ENCODE peak calls at places on chromosomes 7 and 10, in six cellular contexts. A, Z, E, G, P and R are unnamed samples.

GRCh38 chr10:49053053-49053997 is 62.0 kb downstream of the VSTM4 start:
- DNase-seq in A (no peak), Z (peak), E (no peak), G (no peak), P (no peak), R (no peak)

GRCh38 chr10:122149138-122149606 is 121.9 kb upstream of the BTBD16 start:
- DNase-seq in A (no peak), Z (no peak), E (no peak), G (no peak), P (peak), R (no peak)

GRCh38 chr7:23373151-23374004 is 74.2 kb downstream of the MALSU1 start:
- DNase-seq in A (no peak), Z (peak), E (no peak), G (no peak), P (peak), R (no peak)

GRCh38 chr7:7704867-7705266 is 13.5 kb downstream of the RPA3 start:
- DNase-seq in A (no peak), Z (no peak), E (no peak), G (no peak), P (no peak), R (no peak)

GRCh38 chr10:48252354-48252650 is 22.2 kb downstream of the FRMPD2 start:
- DNase-seq in A (no peak), Z (no peak), E (no peak), G (no peak), P (no peak), R (no peak)

GRCh38 chr10:118465300-118465874 is 123.3 kb upstream of the FAM204A start:
- DNase-seq in A (no peak), Z (no peak), E (no peak), G (no peak), P (no peak), R (no peak)

GRCh38 chr10:13271552-13272163 is 28.2 kb downstream of the PHYH start:
- DNase-seq in A (peak), Z (peak), E (no peak), G (peak), P (peak), R (no peak)

GRCh38 chr7:55065079-55065478 is 46.3 kb downstream of the EGFR start:
- DNase-seq in A (no peak), Z (no peak), E (no peak), G (no peak), P (peak), R (no peak)

GRCh38 chr7:102978280-102978679 is 65.5 kb downstream of the LRRC17 start:
- DNase-seq in A (no peak), Z (no peak), E (no peak), G (no peak), P (peak), R (peak)

GRCh38 chr7:922334-923107 is 32.0 kb downstream of the ADAP1 start:
- DNase-seq in A (no peak), Z (no peak), E (no peak), G (no peak), P (no peak), R (peak)

GRCh38 chr10:28788252-28788651 is 110.9 kb downstream of the BAMBI start:
- DNase-seq in A (no peak), Z (no peak), E (no peak), G (no peak), P (no peak), R (no peak)

GRCh38 chr7:94449151-94449725 is 54.5 kb downstream of the COL1A2 start:
- DNase-seq in A (no peak), Z (peak), E (no peak), G (peak), P (peak), R (no peak)

GRCh38 chr7:28358423-28358868 is 53.9 kb upstream of the CREB5 start:
- DNase-seq in A (no peak), Z (no peak), E (no peak), G (no peak), P (peak), R (no peak)

GRCh38 chr7:72805526-72806494 is 22.2 kb downstream of the TYW1B start:
- DNase-seq in A (no peak), Z (no peak), E (peak), G (peak), P (peak), R (no peak)

GRCh38 chr7:13979671-13980438 is 9.6 kb downstream of the ETV1 start:
- DNase-seq in A (no peak), Z (no peak), E (no peak), G (no peak), P (peak), R (no peak)

GRCh38 chr7:23205861-23206510 is 24.1 kb downstream of the NUP42 start:
- DNase-seq in A (no peak), Z (no peak), E (no peak), G (no peak), P (no peak), R (no peak)

GRCh38 chr7:29839302-29839701 is 33.0 kb downstream of the WIPF3 start:
- DNase-seq in A (no peak), Z (no peak), E (no peak), G (peak), P (peak), R (no peak)
- TF ChIP-seq CTCF in A (no peak), Z (no peak), E (no peak), G (peak), P (no peak), R (no peak)

DNA sequence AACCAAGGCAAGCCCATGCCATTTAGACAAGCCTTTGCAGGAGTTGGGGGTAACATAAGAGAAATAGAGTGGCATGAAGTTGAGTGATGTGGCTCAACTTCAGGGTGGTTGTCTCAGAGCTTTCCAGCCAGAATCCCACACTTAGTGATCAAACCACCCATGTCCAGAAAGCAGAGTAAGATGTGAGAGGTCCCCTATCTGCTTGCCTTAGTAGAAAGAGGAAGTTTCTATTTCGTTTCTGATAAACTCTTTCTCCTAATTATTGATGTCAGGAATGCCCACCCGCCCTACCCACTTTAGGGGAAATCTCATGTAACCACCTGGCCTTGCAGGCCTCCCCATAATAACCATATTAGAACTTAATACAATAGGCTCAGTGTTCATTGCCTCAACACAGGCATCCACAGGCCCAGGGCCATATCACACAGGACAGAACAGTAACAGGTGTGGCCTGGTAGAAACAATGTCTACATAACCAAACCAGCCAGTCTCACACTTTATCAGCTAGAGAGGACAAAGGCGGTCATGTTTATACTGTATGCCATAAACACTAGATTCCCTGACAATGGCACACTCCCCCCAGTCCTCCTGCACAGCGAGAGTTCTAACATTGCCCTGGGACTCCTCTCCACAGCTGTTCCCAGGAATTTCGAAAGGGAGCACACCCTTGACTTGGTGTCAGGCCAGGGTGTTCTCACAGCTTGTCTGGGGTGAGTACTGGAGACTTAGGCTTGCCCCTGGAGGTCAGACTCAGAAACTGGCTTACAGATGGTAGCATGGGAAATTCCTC is 364.4 kb downstream of the CXCL12 start:
- DNase-seq in A (no peak), Z (no peak), E (no peak), G (no peak), P (no peak), R (no peak)
- TF ChIP-seq CTCF in A (no peak), Z (no peak), E (no peak), G (no peak), P (no peak), R (no peak)

DNA sequence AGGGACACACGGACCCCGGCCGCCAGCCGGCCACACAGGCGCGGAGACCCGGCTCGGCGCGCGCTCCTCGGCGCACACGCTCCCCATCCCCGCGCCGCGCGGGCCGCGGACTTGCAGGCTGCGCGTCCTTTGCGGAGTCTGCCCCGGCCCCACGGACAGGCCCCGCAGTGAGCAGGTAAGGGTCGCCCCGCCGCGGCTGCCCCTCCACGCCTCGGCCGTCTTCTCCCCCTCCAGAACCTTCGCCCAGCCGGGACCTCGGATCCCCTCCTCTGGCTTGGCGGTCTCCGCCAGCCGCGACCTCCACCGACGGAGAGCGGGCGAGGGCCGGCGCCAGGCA is 364 bp downstream of the ADCYAP1R1 start:
- DNase-seq in A (no peak), Z (no peak), E (no peak), G (no peak), P (no peak), R (no peak)
- TF ChIP-seq CTCF in A (no peak), Z (no peak), E (no peak), G (no peak), P (no peak), R (no peak)

DNA sequence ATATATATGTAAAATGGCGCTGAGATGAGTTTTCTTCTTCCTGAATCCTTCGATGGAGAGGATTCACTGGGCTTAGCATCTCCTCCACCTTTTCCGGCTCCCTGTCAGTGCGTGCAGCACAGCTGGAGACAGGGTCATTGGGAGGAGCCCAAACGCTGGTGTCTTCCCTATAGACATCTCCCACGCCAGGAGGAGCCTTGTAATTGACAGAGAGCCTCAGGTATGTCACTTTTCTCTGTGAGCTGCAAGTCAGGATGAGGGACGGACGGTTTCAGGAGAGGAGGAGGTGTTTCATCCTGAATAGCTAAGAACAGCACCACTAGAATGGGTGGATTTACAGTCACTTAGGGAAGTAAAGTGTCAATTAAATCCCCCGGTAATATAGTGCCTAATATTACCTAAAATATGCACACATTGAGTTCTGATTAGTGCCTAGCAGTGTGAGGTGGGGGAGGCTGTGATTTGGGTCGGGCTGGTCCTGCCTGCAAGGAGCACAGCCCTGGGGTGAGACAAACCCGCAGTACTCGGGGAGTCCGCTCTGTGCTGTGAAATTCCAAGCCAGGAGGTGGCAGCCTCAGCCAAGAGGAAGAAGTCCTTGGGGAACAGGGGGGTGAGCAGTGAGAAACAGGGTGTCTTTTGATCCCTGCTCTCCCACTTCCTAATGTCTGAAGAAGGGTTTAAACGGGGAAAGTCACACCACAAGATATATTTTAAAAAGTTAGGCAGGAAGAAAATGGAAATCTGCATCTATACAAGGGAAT is 28.2 kb downstream of the IL15RA start:
- DNase-seq in A (no peak), Z (no peak), E (peak), G (peak), P (peak), R (no peak)
- TF ChIP-seq CTCF in A (peak), Z (no peak), E (peak), G (peak), P (peak), R (no peak)

DNA sequence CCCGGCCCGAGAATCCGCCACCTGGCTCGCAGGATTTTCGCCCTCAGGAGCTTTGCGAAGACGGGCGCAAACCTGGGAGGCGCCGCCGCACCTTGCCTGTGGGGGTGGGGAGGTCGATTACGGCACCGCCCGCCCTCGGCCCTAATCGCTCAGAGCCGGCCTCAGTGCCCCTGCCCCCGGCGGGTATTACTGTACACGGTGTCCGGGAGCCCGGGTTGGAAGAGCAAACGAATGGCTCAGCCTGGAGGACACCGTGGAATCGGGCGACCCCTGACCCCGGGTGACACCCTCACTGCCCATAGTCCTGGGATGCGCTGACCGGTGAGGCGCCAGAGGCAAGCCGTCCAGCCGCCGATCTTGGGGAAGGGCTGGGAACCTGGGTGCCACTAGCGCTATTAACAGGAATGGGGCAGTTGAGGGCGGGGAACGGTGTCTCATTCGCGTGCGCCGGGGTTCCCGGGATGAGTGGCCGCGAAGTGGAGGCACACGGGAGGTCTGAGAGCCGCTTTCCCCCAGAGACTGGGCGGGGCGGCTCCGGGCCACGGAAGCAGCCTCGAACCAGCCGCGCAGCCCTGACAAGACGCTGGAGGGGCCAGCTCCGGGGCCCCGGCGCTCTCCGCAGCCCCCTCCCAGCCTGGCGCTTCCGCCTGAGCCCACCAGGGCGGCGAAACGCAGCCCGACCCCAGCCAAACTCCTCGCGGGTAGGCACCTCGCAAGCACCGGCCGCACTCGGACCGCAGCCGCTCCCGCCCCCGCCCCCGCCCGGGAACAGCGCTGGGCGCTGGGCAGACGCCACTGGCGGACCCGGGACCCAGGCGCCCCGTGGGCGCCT is 167.5 kb downstream of the NRF1 start:
- DNase-seq in A (no peak), Z (peak), E (no peak), G (peak), P (no peak), R (no peak)
- TF ChIP-seq CTCF in A (peak), Z (peak), E (no peak), G (no peak), P (peak), R (no peak)

DNA sequence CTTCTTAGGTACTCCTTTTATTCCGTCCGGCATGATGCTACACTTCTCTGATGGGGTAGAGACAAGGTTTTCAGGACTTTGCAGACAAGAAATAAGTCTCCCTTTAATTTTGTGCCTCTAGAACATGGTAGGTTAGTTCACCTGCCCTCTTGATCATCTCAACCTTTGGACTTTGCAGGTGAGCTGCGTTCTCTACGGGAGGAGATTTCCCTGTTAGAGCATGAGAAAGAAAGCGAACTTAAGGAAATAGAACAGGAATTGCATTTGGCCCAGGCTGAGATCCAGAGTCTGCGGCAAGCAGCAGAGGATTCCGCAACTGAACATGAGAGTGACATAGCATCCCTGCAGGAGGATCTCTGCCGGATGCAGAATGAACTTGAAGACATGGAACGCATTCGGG is 9.2 kb downstream of the CCDC136 start:
- DNase-seq in A (no peak), Z (no peak), E (no peak), G (no peak), P (no peak), R (no peak)
- TF ChIP-seq CTCF in A (no peak), Z (no peak), E (no peak), G (no peak), P (no peak), R (no peak)

DNA sequence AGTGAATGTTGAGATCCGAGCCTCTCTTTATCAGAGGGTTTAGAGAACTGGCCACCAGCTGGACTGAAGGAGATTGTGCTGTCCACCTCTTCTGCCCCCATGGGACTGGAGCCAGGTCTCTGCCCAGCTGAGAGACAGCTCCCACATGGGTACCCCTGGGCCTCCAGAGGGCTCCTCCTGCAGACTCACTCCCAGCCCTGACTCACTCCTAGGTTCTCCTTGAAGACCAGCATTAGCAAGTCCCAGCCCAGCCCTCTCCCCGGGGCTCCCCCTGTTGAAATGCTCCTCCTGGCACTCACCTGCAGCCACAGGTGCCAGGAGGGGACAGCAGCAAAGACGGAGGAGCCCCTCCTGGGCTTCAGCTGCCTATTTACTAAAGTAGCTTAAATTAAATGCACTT is 126.9 kb downstream of the CXCL12 start:
- DNase-seq in A (no peak), Z (no peak), E (no peak), G (no peak), P (no peak), R (no peak)
- TF ChIP-seq CTCF in A (no peak), Z (no peak), E (no peak), G (peak), P (no peak), R (no peak)

DNA sequence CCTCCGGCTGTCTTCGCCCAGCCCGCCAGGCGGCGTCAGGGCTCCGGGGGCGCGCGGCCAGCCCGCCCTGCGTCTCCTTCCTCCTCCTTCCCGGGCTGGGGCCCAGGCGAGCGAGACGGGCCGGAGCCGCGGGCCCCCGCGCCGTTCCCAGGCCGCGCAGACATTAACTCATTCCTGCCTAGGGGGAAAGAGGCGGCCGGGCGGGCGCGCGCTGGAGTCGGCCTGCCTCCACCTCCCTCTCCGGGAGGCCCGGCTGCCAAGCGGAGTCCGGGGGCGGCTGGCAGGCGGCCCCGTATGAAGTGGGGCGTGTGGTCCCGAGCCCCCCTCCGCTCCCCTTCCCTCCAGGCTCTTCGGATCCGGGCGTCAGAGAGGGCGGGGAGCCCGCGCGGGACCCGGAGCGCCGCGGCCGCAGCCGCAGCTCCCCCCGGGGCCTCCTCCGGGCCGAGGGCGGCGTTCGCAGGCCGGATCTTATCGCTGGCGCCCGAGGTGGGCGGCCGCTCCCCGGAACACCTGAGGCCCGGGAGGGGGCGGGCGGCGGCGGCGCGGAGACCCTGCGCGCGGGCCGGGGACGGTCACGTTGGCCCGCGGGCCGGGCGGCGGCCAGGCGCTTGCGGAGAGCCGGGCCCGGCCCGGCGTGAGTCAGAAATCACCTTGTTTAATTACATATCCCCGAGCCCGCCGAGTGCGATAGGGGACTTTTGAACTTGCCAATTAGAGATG is 43.1 kb downstream of the LDB3 start:
- DNase-seq in A (peak), Z (peak), E (peak), G (peak), P (peak), R (peak)
- TF ChIP-seq CTCF in A (peak), Z (no peak), E (peak), G (peak), P (peak), R (no peak)

GRCh38 chr7:95847061-95847460 is 74.7 kb downstream of the DYNC1I1 start:
- DNase-seq in A (no peak), Z (no peak), E (no peak), G (no peak), P (no peak), R (no peak)

GRCh38 chr7:95840953-95841950 is 68.9 kb downstream of the DYNC1I1 start:
- DNase-seq in A (no peak), Z (no peak), E (no peak), G (peak), P (no peak), R (no peak)

GRCh38 chr7:95845007-95845406 is 72.7 kb downstream of the DYNC1I1 start:
- DNase-seq in A (no peak), Z (peak), E (no peak), G (no peak), P (no peak), R (no peak)

DNA sequence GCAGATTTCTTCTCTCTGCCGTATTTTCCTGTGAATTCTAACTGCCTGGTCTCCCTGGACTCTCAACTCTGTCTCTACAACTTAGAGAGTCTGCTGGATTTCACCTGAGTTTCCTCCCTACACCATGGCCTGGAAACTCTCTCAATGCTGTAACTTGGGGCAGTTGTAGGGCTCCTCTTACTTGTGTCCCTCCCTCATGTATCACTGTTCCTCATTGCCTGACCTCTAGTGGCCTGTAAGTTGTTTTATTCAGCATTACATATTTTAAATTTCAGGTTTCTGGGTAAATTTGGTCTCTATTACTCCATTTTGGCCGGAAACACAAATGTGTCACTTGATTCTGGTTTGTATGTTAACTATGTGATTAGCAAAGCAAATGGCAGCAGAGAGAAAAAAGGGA is 70.9 kb downstream of the DYNC1I1 start:
- DNase-seq in A (no peak), Z (no peak), E (no peak), G (no peak), P (no peak), R (no peak)
- TF ChIP-seq CTCF in A (peak), Z (peak), E (no peak), G (no peak), P (no peak), R (no peak)